ENCODE peak calls at places on chromosomes 13 and 19, in seven cellular contexts. K, Y, E, U, A, X and S are unnamed samples.

GRCh38 chr13:65540064-65540635 is 1690.0 kb downstream of the PCDH9 start:
- DNase-seq in Y (no peak), U (no peak), A (no peak), E (no peak), K (no peak), X (no peak), S (no peak)

GRCh38 chr19:47157455-47158321 is 27.1 kb downstream of the SAE1 start:
- DNase-seq in X (peak; percentile 33), A (peak; percentile 42), Y (peak; percentile 70), K (peak; percentile 72), E (peak; percentile 77), U (peak; percentile 53), S (no peak)

GRCh38 chr13:93554514-93554913 is 327.9 kb downstream of the GPC6 start:
- DNase-seq in E (no peak), X (no peak), A (no peak), K (no peak), U (no peak), Y (no peak), S (no peak)

GRCh38 chr19:48890551-48890950 is 8.0 kb downstream of the TULP2 start:
- DNase-seq in U (no peak), Y (no peak), E (no peak), K (no peak), X (no peak), A (no peak), S (no peak)

GRCh38 chr13:44695520-44695919 is 119.4 kb upstream of the TSC22D1 start:
- DNase-seq in Y (no peak), A (no peak), U (no peak), E (no peak), X (no peak), K (no peak), S (no peak)

GRCh38 chr13:105630411-105630810 is 905.1 kb downstream of the EFNB2 start:
- DNase-seq in A (no peak), U (no peak), X (no peak), K (no peak), Y (no peak), E (no peak), S (no peak)

GRCh38 chr13:20197361-20197834 is 4.7 kb upstream of the GJB2 start:
- DNase-seq in Y (no peak), X (no peak), A (peak; percentile 59), U (peak; percentile 59), K (no peak), E (no peak), S (no peak)

GRCh38 chr19:56868446-56868845 is 27.9 kb upstream of the PEG3 start:
- DNase-seq in E (no peak), K (no peak), U (no peak), A (no peak), Y (no peak), X (no peak), S (no peak)

DNA sequence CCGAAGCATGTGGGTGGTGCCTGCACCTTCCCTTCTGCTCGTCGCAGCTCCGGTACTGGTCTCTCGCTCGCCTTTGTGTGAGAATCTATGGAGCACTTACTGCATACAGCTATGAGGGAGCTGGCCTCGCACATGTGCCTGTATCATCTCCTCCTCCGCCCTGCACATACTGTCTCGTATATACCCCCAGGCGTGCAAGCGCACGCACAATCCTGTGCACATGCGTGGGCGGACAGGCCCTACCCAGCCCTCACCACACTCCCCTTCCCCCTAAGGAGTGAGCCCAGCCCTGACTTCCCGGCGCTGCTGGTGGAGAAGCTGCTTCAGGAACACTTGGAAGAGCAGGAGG is 8.7 kb downstream of the PIK3R2 start:
- DNase-seq in K (no peak), X (no peak), A (no peak), Y (no peak), U (no peak), E (no peak), S (no peak)
- TF ChIP-seq CTCF in K (no peak), X (no peak), A (no peak), Y (no peak), U (no peak), E (no peak), S (no peak)

DNA sequence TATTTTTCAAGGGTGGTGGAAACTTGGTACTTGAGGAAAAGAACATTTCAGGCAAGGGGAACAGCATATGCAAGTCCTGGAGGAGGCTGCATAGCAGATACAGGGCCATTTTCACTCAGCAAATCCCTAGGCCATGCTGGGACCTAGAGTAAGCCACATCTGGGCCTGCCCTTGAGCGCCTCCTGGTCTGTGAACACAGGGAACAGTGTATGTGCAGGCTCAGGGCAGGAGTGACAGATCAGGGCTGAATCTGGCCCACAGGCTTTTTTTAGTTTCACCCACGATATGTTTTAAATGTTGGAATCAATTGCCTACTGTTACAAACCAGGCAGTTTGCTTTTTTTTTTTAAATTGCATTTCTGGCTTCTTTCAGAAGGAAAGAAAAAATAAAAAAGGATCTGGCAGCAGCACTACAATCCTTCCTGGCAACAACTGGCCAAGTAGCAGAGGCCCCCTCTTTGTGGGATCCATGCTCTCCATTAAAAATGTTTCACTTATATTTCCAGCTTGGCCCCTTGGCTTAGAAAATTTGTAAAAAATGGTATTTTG is 1.4 kb upstream of the TMEM145 start:
- DNase-seq in X (no peak), E (no peak), U (no peak), Y (no peak), K (peak; percentile 54), A (no peak), S (no peak)
- TF ChIP-seq CTCF in X (no peak), E (no peak), U (no peak), Y (peak; percentile 53), K (no peak), A (peak; percentile 9), S (no peak)

DNA sequence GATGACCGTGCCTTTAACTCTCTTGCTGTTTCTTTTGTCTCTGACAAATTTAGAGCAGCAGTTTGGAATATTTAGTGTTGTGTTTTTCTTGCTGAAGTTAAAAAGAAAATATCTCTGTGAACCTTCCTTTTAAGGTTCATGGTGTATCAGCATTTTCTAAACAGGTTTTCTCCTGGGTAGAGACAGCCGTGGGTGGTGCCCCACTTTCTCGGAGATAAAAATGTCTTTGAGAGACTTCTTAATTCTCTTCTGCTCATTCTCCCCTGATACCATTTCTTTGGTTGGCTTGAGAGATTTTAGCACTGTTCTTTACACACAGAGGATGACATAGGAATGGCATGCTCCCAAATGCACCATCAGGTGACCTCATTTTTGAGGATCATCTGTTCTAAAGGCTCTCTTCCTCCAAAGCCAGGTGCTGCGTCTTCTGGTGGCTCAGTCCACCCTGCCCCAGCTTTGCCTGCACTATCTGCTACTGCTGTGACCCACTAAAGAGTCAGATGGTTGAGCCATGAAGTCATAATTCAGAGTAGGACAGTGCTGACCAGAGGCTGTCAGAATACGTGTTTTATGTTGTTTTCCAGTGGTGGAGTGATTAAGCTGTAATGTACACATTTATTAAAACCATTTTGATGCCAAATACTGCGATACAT is 90.3 kb upstream of the SLC10A2 start:
- DNase-seq in X (no peak), U (no peak), Y (no peak), E (no peak), K (no peak), A (no peak), S (no peak)
- TF ChIP-seq CTCF in X (no peak), U (no peak), Y (no peak), E (no peak), K (no peak), A (no peak), S (no peak)

GRCh38 chr13:41428155-41428554 is 29.2 kb upstream of the RGCC start:
- DNase-seq in Y (no peak), U (peak; percentile 37), X (no peak), K (peak; percentile 60), E (no peak), A (no peak), S (peak; percentile 79)
- TF ChIP-seq CTCF in Y (peak; percentile 69), U (peak; percentile 42), X (no peak), K (peak; percentile 30), E (no peak), A (no peak), S (no peak)

DNA sequence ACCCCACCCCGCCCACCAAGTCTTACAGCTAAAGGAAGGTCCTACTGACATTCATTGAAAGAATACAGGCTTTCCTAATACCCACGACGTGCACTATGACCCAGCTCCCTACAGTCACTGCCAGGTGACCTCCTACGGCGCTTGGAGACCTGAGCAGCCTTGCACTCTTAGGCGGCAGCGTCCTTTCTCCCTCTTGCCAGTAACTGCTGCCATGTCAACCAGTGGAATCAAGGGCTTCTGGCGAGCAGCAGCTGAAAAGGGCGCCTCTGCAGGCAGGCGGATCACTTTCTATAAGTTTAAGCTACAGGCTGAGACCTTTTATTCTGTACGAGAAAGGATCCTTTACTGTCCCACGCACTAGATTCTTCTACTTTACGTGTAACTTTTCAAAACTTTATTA is 2.0 kb downstream of the KCTD12 start:
- DNase-seq in K (peak; percentile 59), A (peak; percentile 38), E (no peak), X (peak; percentile 30), Y (peak; percentile 29), U (no peak), S (no peak)
- TF ChIP-seq CTCF in K (no peak), A (peak; percentile 40), E (no peak), X (no peak), Y (peak; percentile 70), U (peak; percentile 9), S (no peak)

DNA sequence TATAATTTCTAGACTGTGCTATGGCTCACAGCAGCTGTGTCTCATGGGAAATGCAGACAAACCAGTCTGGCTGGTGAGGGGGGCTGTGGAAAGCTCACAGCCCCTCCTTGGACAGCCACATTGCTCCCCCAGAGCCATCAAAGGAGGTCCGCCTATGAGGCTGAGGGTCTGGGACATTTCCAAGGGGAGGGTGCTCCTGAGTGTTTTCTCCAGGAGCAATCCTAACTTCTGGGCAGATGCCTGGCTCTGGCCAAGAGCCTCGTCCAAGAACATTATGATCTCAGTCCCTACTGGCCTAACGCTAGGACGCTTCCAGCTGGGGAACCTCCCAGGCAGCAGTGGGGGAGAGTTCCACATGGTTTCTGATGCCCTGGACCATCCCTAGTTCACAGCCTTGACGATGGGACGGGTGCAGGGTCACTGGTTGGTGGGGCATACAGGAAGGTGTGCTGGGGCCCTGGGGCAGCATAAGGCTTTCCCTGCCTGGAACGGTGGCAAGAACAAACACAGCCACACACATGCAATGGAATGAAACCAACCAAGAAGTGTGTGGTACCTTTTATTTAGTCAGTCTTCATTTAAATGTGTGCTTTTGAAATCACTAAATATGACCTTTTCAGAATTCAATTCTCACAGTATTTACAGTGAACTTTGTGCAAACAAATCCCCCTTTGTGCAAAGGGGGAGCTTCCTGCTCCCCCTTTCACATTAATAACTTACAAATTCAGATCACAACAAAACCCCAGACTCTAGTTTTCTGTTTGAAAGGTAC is 60.6 kb downstream of the CDADC1 start:
- DNase-seq in X (peak; percentile 86), A (peak; percentile 36), Y (peak; percentile 22), K (no peak), U (no peak), E (no peak), S (no peak)
- TF ChIP-seq CTCF in X (no peak), A (no peak), Y (no peak), K (no peak), U (no peak), E (no peak), S (no peak)